ENCODE peak calls at places on chromosomes 4 and X, in seven cellular contexts. F, I, C, Z, J, O and Y are unnamed samples.

GRCh38 chr4:100086766-100087431 is 103.4 kb downstream of the DDIT4L start:
- DNase-seq in F (peak), I (no peak), C (no peak), Z (no peak), J (peak), O (no peak), Y (no peak)

GRCh38 chrX:19085975-19086772 is 36.1 kb downstream of the ADGRG2 start:
- DNase-seq in F (no peak), I (no peak), C (no peak), Z (peak), J (no peak), O (no peak), Y (no peak)

GRCh38 chr4:74228691-74229640 is 71.0 kb downstream of the MTHFD2L start:
- DNase-seq in F (peak), I (peak), C (peak), Z (peak), J (peak), O (peak), Y (peak)

GRCh38 chr4:152886201-152886600 is 49.9 kb upstream of the FHDC1 start:
- DNase-seq in F (no peak), I (no peak), C (no peak), Z (no peak), J (no peak), O (no peak), Y (no peak)

GRCh38 chrX:22376369-22376768 is 103.7 kb downstream of the CBLL2 start:
- DNase-seq in F (no peak), I (no peak), C (no peak), Z (no peak), J (no peak), O (no peak), Y (no peak)

GRCh38 chr4:77100234-77100633 is 24.4 kb upstream of the CCNI start:
- DNase-seq in F (no peak), I (no peak), C (no peak), Z (no peak), J (no peak), O (no peak), Y (no peak)

GRCh38 chrX:71912156-71912555 is 1.5 kb downstream of the NHSL2 start:
- DNase-seq in F (no peak), I (no peak), C (no peak), Z (no peak), J (no peak), O (no peak), Y (no peak)

GRCh38 chr4:87853108-87853507 is 20.3 kb downstream of the MEPE start:
- DNase-seq in F (peak), I (no peak), C (peak), Z (no peak), J (no peak), O (no peak), Y (no peak)

GRCh38 chr4:125714845-125715244 is 400.1 kb downstream of the FAT4 start:
- DNase-seq in F (peak), I (no peak), C (no peak), Z (no peak), J (no peak), O (no peak), Y (no peak)

GRCh38 chr4:106312997-106313522 is 2.9 kb downstream of the TBCK start:
- DNase-seq in F (no peak), I (no peak), C (no peak), Z (no peak), J (no peak), O (no peak), Y (no peak)

GRCh38 chrX:41291309-41291708 is 42.7 kb upstream of the DDX3X start:
- DNase-seq in F (no peak), I (no peak), C (no peak), Z (no peak), J (no peak), O (no peak), Y (no peak)

GRCh38 chr4:95508421-95508820 is 40.4 kb downstream of the UNC5C start:
- DNase-seq in F (no peak), I (no peak), C (peak), Z (no peak), J (no peak), O (no peak), Y (no peak)

GRCh38 chr4:17276821-17277220 is 235.1 kb downstream of the QDPR start:
- DNase-seq in F (peak), I (no peak), C (no peak), Z (no peak), J (no peak), O (peak), Y (no peak)

GRCh38 chrX:65697915-65698796 is 30.7 kb downstream of the MSN start:
- DNase-seq in F (no peak), I (peak), C (no peak), Z (peak), J (no peak), O (peak), Y (peak)

GRCh38 chrX:13764765-13765164 is 30.2 kb downstream of the OFD1 start:
- DNase-seq in F (no peak), I (no peak), C (peak), Z (no peak), J (no peak), O (peak), Y (no peak)

GRCh38 chrX:50067435-50068292 is 133.1 kb downstream of the AKAP4 start:
- DNase-seq in F (peak), I (no peak), C (no peak), Z (peak), J (peak), O (peak), Y (no peak)

GRCh38 chr4:17206829-17207773 is 304.8 kb downstream of the QDPR start:
- DNase-seq in F (no peak), I (no peak), C (no peak), Z (no peak), J (no peak), O (no peak), Y (no peak)

GRCh38 chrX:132591719-132592275 is 103.0 kb upstream of the MBNL3 start:
- DNase-seq in F (no peak), I (no peak), C (no peak), Z (no peak), J (no peak), O (no peak), Y (no peak)

GRCh38 chrX:102154218-102154860 is 1.4 kb downstream of the BEX5 start:
- DNase-seq in F (no peak), I (peak), C (no peak), Z (no peak), J (peak), O (no peak), Y (peak)

GRCh38 chr4:58192217-58192616 is 1082.0 kb upstream of the IGFBP7 start:
- DNase-seq in F (no peak), I (no peak), C (peak), Z (no peak), J (no peak), O (no peak), Y (no peak)